ENCODE peak calls at places on chromosomes 16 and 17, in five cellular contexts. Z is pancreas; J is thoracic aorta; X is CD8-positive, alpha-beta T cell; W is heart right ventricle. C is an unnamed sample.

GRCh38 chr16:84532855-84533486 is 28.5 kb upstream of the MEAK7 start:
- DNase-seq in J (no peak), X (no peak), W (no peak), Z (no peak), C (no peak)

GRCh38 chr17:18960241-18960665 is 8.3 kb downstream of the SLC5A10 start:
- DNase-seq in J (no peak), Z (no peak), X (no peak), W (no peak), C (no peak)

GRCh38 chr17:5200360-5200759 is 8.7 kb upstream of the ZNF594 start:
- DNase-seq in Z (no peak), W (no peak), X (no peak), J (no peak), C (no peak)

GRCh38 chr16:57187508-57187854 is 1.4 kb downstream of the RSPRY1 start:
- DNase-seq in W (no peak), X (no peak), Z (no peak), J (no peak), C (no peak)

GRCh38 chr17:72462396-72462795 is 341.6 kb downstream of the SOX9 start:
- DNase-seq in J (no peak), W (no peak), Z (no peak), X (no peak), C (no peak)

GRCh38 chr16:89315791-89316581 is 98.5 kb downstream of the ZNF778 start:
- DNase-seq in X (peak; percentile 62), Z (no peak), W (peak; percentile 51), J (no peak), C (peak; percentile 69)

GRCh38 chr16:77564791-77565390 is 130.1 kb upstream of the ADAMTS18 start:
- DNase-seq in Z (no peak), J (no peak), X (no peak), W (no peak), C (no peak)

GRCh38 chr16:84764970-84765369 is 54.8 kb upstream of the CRISPLD2 start:
- DNase-seq in Z (no peak), W (no peak), J (no peak), X (no peak), C (no peak)

GRCh38 chr17:44359458-44360143 is 4.1 kb downstream of the FAM171A2 start:
- DNase-seq in W (no peak), J (no peak), Z (no peak), X (no peak), C (no peak)

GRCh38 chr16:89687092-89687940 is 827 bp downstream of the CDK10 start:
- DNase-seq in X (no peak), Z (peak; percentile 88), W (no peak), J (no peak), C (no peak)

GRCh38 chr17:32258383-32259121 is 7.1 kb upstream of the RHBDL3 start:
- DNase-seq in W (no peak), J (no peak), X (no peak), Z (no peak), C (no peak)

GRCh38 chr17:80938556-80938955 is 53.1 kb upstream of the CHMP6 start:
- DNase-seq in J (no peak), W (no peak), Z (no peak), X (peak; percentile 4), C (no peak)

GRCh38 chr16:31529398-31530312 is 2.0 kb downstream of the AHSP start:
- DNase-seq in Z (no peak), W (no peak), X (no peak), J (no peak), C (no peak)

GRCh38 chr16:31528726-31529397 is 1.2 kb downstream of the AHSP start:
- DNase-seq in Z (peak; percentile 35), J (no peak), X (no peak), W (no peak), C (no peak)

GRCh38 chr16:31525113-31525512 is 2.6 kb upstream of the AHSP start:
- DNase-seq in X (no peak), W (no peak), J (no peak), Z (no peak), C (no peak)

GRCh38 chr16:31530405-31530804 is 2.7 kb downstream of the AHSP start:
- DNase-seq in X (no peak), W (no peak), Z (no peak), J (no peak), C (no peak)

GRCh38 chr16:31527617-31528287 is at the start of gene AHSP:
- DNase-seq in J (no peak), X (no peak), W (no peak), Z (no peak), C (no peak)
- H3K27ac ChIP-seq in J (no peak within 1 kb of the TSS), X (no peak within 1 kb of the TSS), W (no peak within 1 kb of the TSS), Z (no peak within 1 kb of the TSS), C (no peak within 1 kb of the TSS)

GRCh38 chr16:9225527-9226316 is 134.3 kb downstream of the HAPSTR1 start:
- DNase-seq in Z (no peak), W (no peak), J (no peak), X (no peak), C (no peak)
- TF ChIP-seq CTCF in Z (no peak), W (peak; percentile 11), J (no peak), X (no peak), C (no peak)

GRCh38 chr17:47829870-47830269 is 1.5 kb downstream of the MRPL10 start:
- DNase-seq in Z (no peak), J (no peak), X (no peak), W (no peak), C (no peak)
- H3K4me1 ChIP-seq in Z (peaks cover 10% of the 10 kb centered on the region), J (peaks cover 13% of the 10 kb centered on the region), X (peaks cover 28% of the 10 kb centered on the region), W (peaks cover 19% of the 10 kb centered on the region), C (peaks cover 17% of the 10 kb centered on the region)

DNA sequence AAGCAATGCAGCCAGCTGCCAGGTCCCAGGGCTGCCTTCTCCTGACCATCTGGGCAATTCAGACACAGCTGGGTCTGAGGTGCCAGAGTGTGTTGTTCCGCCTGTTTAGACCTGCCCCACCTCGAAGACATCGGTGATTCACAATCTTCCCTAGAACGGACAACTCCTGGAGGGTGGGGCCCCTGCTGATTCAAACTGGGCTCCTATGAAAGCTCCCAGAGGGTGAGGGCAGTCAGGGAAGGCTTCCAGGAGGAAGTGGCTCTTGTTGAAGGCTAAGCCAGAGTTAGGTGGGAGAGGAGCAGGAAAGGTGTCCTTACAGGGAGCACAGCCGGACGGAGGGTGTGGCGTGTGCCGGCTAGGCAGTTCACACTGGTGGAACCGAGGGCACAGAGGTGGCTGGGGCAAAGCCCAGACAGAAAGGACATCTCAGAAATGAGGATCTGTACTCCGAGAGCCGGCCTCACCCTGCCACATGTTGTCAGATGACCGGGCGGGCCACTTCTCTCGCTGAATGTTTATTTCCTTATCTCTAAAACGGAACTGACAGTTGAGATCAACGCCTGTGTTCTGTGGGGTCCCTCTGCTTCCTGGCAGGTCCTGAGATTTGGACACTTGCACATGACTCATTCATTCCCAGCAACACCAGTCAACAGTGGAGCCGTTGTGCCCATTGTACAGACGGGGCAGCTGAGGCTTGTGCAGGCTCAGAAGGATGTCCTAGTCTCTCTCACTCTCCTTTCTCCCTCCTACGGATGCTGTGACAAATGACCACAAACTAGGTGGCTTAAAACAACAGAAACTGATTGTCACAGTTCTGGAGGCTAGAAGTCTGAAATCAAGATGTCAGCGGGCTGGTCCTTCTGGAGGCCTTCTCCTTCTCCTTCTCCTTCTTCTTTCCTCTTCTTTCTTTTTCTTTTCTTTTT is 26.9 kb upstream of the LITAF start:
- DNase-seq in J (no peak), W (peak; percentile 33), Z (no peak), X (no peak), C (peak; percentile 81)
- H3K27ac ChIP-seq in J (no peak overlapping the region), W (peak overlapping the region; percentile 25), Z (peak overlapping the region; percentile 82), X (no peak overlapping the region), C (peak overlapping the region; percentile 18)

GRCh38 chr17:58577696-58578095 is 63.3 kb upstream of the MTMR4 start:
- DNase-seq in Z (peak; percentile 30), J (no peak), X (peak; percentile 27), W (peak; percentile 23), C (peak; percentile 70)
- TF ChIP-seq CTCF in Z (peak; percentile 17), J (peak; percentile 40), X (peak; percentile 65), W (peak; percentile 64), C (peak; percentile 25)

GRCh38 chr17:7556627-7557026 is 1.9 kb upstream of the TNFSF13 start:
- DNase-seq in J (no peak), X (no peak), Z (no peak), W (no peak), C (no peak)
- H3K4me1 ChIP-seq in J (peaks cover 28% of the 10 kb centered on the region), X (peaks cover 56% of the 10 kb centered on the region), Z (peaks cover 25% of the 10 kb centered on the region), W (peaks cover 39% of the 10 kb centered on the region), C (no peaks in the 10 kb centered on the region)

GRCh38 chr17:17921192-17922082 is 50.8 kb downstream of the TOM1L2 start:
- DNase-seq in X (no peak), Z (peak; percentile 14), W (no peak), J (no peak), C (no peak)
- H3K27ac ChIP-seq in X (no peak overlapping the region), Z (peak overlapping the region; percentile 56), W (peak overlapping the region; percentile 76), J (no peak overlapping the region), C (peak overlapping the region; percentile 79)

GRCh38 chr17:48283390-48283789 is 146.6 kb downstream of the SKAP1 start:
- DNase-seq in J (no peak), Z (no peak), W (no peak), X (no peak), C (no peak)
- TF ChIP-seq CTCF in J (no peak), Z (no peak), W (no peak), X (no peak), C (no peak)

C was measured in right atrium auricular region.